ENCODE peak calls at places on chromosomes 12 and 14, in five cellular contexts. M is upper lobe of right lung, Y is foreskin fibroblast, K is breast epithelium, G is lower lobe of right lung. R is an unnamed sample.

GRCh38 chr12:88420460-88420859 is 159.8 kb downstream of the KITLG start:
- DNase-seq in M (no peak), Y (peak), K (no peak), G (no peak), R (no peak)

GRCh38 chr12:86331457-86331856 is 75.3 kb upstream of the MGAT4C start:
- DNase-seq in M (no peak), Y (no peak), K (no peak), G (no peak), R (no peak)

GRCh38 chr12:1795221-1795784 is 25.1 kb upstream of the LRTM2 start:
- DNase-seq in M (peak), Y (no peak), K (no peak), G (no peak), R (no peak)

GRCh38 chr12:12086331-12086730 is 15.6 kb downstream of the BCL2L14 start:
- DNase-seq in M (no peak), Y (no peak), K (no peak), G (no peak), R (no peak)

GRCh38 chr14:29220077-29220476 is 453.5 kb downstream of the FOXG1 start:
- DNase-seq in M (no peak), Y (no peak), K (no peak), G (no peak), R (no peak)

GRCh38 chr14:64421166-64421565 is 33.0 kb downstream of the MTHFD1 start:
- DNase-seq in M (no peak), Y (peak), K (no peak), G (no peak), R (no peak)

GRCh38 chr12:124938066-124938465 is 23.6 kb upstream of the UBC start:
- DNase-seq in M (no peak), Y (no peak), K (no peak), G (no peak), R (no peak)

GRCh38 chr12:67034110-67034879 is 234.9 kb upstream of the CAND1 start:
- DNase-seq in M (no peak), Y (peak), K (no peak), G (no peak), R (no peak)

GRCh38 chr14:79275367-79275655 is 936.0 kb downstream of the DIO2 start:
- DNase-seq in M (no peak), Y (no peak), K (no peak), G (no peak), R (no peak)

GRCh38 chr12:49369723-49370145 is 2.5 kb downstream of the SPATS2 start:
- DNase-seq in M (no peak), Y (peak), K (no peak), G (no peak), R (no peak)

GRCh38 chr14:91649930-91650329 is 82.0 kb downstream of the CATSPERB start:
- DNase-seq in M (no peak), Y (peak), K (no peak), G (no peak), R (no peak)

GRCh38 chr14:85463512-85463911 is 66.4 kb upstream of the FLRT2 start:
- DNase-seq in M (no peak), Y (no peak), K (no peak), G (peak), R (no peak)

GRCh38 chr12:101117842-101118241 is 92.2 kb downstream of the SLC5A8 start:
- DNase-seq in M (no peak), Y (no peak), K (no peak), G (no peak), R (no peak)

GRCh38 chr12:31965090-31965489 is 5.9 kb downstream of the RESF1 start:
- DNase-seq in M (no peak), Y (no peak), K (no peak), G (no peak), R (no peak)

GRCh38 chr12:88893801-88894200 is 313.5 kb upstream of the KITLG start:
- DNase-seq in M (no peak), Y (peak), K (no peak), G (no peak), R (no peak)

GRCh38 chr12:28253175-28253641 is 63.0 kb downstream of the CCDC91 start:
- DNase-seq in M (no peak), Y (no peak), K (no peak), G (no peak), R (no peak)

GRCh38 chr12:90858261-90858660 is 96.7 kb downstream of the CCER1 start:
- DNase-seq in M (no peak), Y (peak), K (no peak), G (no peak), R (no peak)

GRCh38 chr12:79250186-79250585 is 385.6 kb downstream of the SYT1 start:
- DNase-seq in M (no peak), Y (peak), K (no peak), G (no peak), R (no peak)

GRCh38 chr12:107564946-107565345 is 120.7 kb upstream of the PWP1 start:
- DNase-seq in M (no peak), Y (peak), K (no peak), G (no peak), R (no peak)

GRCh38 chr14:45610303-45610702 is 357.3 kb upstream of the MIS18BP1 start:
- DNase-seq in M (no peak), Y (peak), K (no peak), G (no peak), R (no peak)

GRCh38 chr14:67199016-67199415 is 9.8 kb downstream of the GARIN2 start:
- DNase-seq in M (no peak), Y (peak), K (no peak), G (no peak), R (no peak)

GRCh38 chr12:55822228-55822627 is 4.4 kb downstream of the ORMDL2 start:
- DNase-seq in M (no peak), Y (peak), K (no peak), G (no peak), R (no peak)

GRCh38 chr14:40252817-40253447 is 820.7 kb upstream of the FBXO33 start:
- DNase-seq in M (no peak), Y (no peak), K (no peak), G (no peak), R (no peak)
- TF ChIP-seq CTCF in M (no peak), Y (no peak), K (no peak), G (no peak), R (no peak)

GRCh38 chr14:100862277-100862676 is 36.4 kb downstream of the MEG3 start:
- DNase-seq in M (peak), Y (peak), K (no peak), G (peak), R (peak)

GRCh38 chr14:100861937-100862247 is 36.0 kb downstream of the MEG3 start:
- DNase-seq in M (no peak), Y (no peak), K (no peak), G (no peak), R (no peak)

GRCh38 chr14:100861188-100861936 is 35.4 kb downstream of the MEG3 start:
- DNase-seq in M (peak), Y (peak), K (no peak), G (peak), R (no peak)

GRCh38 chr14:100859781-100860180 is 33.9 kb downstream of the MEG3 start:
- DNase-seq in M (no peak), Y (no peak), K (no peak), G (peak), R (no peak)

DNA sequence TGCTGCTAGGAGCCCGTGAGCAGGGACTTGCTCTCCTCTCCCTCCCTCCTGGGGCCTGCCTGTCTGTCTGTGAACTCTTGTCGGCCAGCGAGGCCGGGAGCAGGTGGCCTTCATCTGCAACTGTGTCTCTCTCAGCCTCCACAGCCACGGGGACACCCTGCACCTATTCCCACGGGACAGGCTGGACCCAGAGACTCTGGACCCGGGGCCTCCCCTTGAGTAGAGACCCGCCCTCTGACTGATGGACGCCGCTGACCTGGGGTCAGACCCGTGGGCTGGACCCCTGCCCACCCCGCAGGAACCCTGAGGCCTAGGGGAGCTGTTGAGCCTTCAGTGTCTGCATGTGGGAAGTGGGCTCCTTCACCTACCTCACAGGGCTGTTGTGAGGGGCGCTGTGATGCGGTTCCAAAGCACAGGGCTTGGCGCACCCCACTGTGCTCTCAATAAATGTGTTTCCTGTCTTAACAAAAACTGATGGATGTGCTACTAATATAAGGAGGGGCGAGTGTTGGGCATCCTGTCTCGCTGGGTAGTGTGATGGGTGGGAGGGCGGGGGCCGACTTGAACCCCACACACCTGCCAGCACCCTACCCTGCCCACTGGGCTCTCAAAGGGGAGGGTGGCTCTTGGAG is 34.8 kb downstream of the MEG3 start:
- DNase-seq in M (no peak), Y (no peak), K (no peak), G (peak), R (no peak)
- TF ChIP-seq CTCF in M (no peak), Y (no peak), K (no peak), G (no peak), R (no peak)

GRCh38 chr14:97253756-97254155 is 456.6 kb downstream of the VRK1 start:
- DNase-seq in M (no peak), Y (no peak), K (no peak), G (no peak), R (no peak)

GRCh38 chr14:97246648-97247047 is 449.5 kb downstream of the VRK1 start:
- DNase-seq in M (no peak), Y (no peak), K (no peak), G (no peak), R (no peak)

GRCh38 chr14:97251423-97252155 is 454.4 kb downstream of the VRK1 start:
- DNase-seq in M (no peak), Y (no peak), K (no peak), G (no peak), R (no peak)

GRCh38 chr14:97248973-97249372 is 451.8 kb downstream of the VRK1 start:
- DNase-seq in M (no peak), Y (no peak), K (no peak), G (no peak), R (no peak)

GRCh38 chr14:97250925-97251324 is 453.7 kb downstream of the VRK1 start:
- DNase-seq in M (no peak), Y (no peak), K (no peak), G (no peak), R (no peak)
- TF ChIP-seq CTCF in M (no peak), Y (no peak), K (no peak), G (no peak), R (no peak)

DNA sequence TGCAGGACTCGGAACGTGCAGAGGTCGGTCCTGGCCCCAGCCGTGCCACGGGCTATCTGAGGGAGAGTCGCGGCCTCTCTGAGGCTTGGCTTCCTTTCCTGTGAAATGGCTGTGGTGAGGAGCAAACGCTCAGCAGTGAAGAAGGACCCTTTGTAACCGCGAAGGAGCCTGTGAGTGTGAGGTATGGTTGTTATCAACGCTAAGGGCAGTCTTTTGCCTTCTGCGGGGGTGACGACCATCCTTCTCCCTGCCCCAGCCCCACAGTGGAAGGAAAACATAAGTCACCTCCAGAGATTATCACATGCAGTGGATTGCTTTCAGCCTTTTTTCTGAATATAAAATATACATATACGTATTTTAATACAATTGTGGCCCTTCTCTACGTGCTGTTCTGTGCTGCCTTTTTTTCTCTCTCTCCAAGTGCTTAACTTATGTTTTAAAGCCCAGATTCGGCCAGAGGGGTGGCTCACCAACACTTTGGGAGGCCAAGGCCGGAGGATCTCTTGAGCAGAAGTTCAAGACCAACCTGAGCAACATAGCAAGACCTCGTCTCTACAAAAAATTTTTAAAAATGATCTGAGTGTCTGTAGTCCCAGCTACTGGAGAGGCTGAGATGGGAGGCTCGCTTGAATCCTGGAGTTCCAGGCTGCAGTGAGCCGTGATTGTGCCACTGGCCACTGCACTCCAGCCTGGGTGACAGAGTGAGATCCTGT is 17.4 kb downstream of the TAMALIN start:
- DNase-seq in M (no peak), Y (no peak), K (no peak), G (no peak), R (no peak)
- TF ChIP-seq CTCF in M (no peak), Y (no peak), K (no peak), G (peak), R (peak)

GRCh38 chr12:83954071-83954789 is 958.4 kb downstream of the SLC6A15 start:
- DNase-seq in M (no peak), Y (no peak), K (no peak), G (no peak), R (no peak)

GRCh38 chr12:83960767-83961166 is 951.8 kb downstream of the SLC6A15 start:
- DNase-seq in M (no peak), Y (no peak), K (no peak), G (no peak), R (no peak)

GRCh38 chr12:83958997-83959396 is 953.6 kb downstream of the SLC6A15 start:
- DNase-seq in M (no peak), Y (peak), K (no peak), G (no peak), R (no peak)

GRCh38 chr12:83954939-83955601 is 957.5 kb downstream of the SLC6A15 start:
- DNase-seq in M (no peak), Y (no peak), K (no peak), G (no peak), R (no peak)
- TF ChIP-seq CTCF in M (no peak), Y (no peak), K (no peak), G (no peak), R (no peak)

GRCh38 chr14:77547512-77547911 is 48.9 kb upstream of the ISM2 start:
- DNase-seq in M (no peak), Y (no peak), K (no peak), G (no peak), R (no peak)
- TF ChIP-seq CTCF in M (no peak), Y (no peak), K (no peak), G (no peak), R (peak)

DNA sequence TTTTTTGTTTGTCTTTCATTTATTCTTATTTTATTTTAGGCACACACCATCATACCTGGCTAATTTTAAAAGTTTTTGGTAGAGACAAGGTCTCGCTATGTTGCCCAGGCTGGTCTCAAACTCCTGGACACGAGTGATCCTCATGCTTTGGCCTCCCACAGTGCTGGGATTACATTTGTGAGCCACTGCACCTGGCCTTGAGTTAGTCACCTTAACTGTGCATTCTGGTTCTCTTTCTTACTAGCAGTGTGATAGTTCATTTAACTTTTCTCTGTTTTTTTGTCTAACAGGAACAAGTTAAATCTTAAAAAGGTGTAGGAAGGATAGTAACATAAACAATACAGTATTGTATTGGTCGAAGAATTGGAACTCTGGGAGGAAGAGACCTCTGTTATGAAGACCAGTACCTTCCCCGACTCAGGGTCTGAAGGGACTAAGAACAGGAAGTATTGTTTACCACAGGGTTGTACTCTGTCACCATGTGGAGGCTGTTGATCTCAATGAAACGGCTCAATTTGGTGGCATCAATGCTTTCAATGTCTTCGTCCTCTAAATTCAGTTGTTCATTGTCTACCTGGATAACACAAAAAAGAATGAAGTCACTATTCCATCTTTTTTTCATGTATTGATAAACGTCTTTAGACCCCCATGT is 17.7 kb downstream of the ERP27 start:
- DNase-seq in M (no peak), Y (no peak), K (no peak), G (no peak), R (no peak)
- TF ChIP-seq CTCF in M (no peak), Y (no peak), K (no peak), G (no peak), R (no peak)

GRCh38 chr12:129903092-129903945 is 506 bp downstream of the TMEM132D start:
- DNase-seq in M (no peak), Y (no peak), K (no peak), G (no peak), R (no peak)
- TF ChIP-seq CTCF in M (no peak), Y (no peak), K (no peak), G (no peak), R (no peak)

GRCh38 chr12:39419471-39419870 is 23.4 kb downstream of the KIF21A start:
- DNase-seq in M (no peak), Y (no peak), K (no peak), G (no peak), R (no peak)
- TF ChIP-seq CTCF in M (no peak), Y (no peak), K (no peak), G (no peak), R (no peak)

GRCh38 chr12:114636723-114637480 is 47.1 kb downstream of the TBX3 start:
- DNase-seq in M (no peak), Y (peak), K (no peak), G (no peak), R (no peak)
- TF ChIP-seq CTCF in M (peak), Y (peak), K (no peak), G (no peak), R (no peak)

R was measured in CD14-positive monocyte.